ENCODE peak calls at places on chromosome X, in seven cellular contexts. One of them, this sample, is unnamed.
A peak's percentile ranks its signal among the peaks of the same experiment; 100 is the strongest.

GRCh38 chrX:141760761-141761160 is 62.2 kb upstream of the SPANXD start:
- DNase-seq in HCT116: no peak
- DNase-seq in IMR-90: peak; percentile 26
- DNase-seq in tibial nerve: no peak
- DNase-seq in A549: no peak
- DNase-seq in prostate gland: no peak
- DNase-seq in esophagus squamous epithelium: no peak
- DNase-seq in this sample: no peak

GRCh38 chrX:12139934-12140611 is 1.8 kb downstream of the FRMPD4 start:
- DNase-seq in A549: no peak
- DNase-seq in esophagus squamous epithelium: no peak
- DNase-seq in tibial nerve: no peak
- DNase-seq in IMR-90: peak; percentile 24
- DNase-seq in prostate gland: no peak
- DNase-seq in HCT116: no peak
- DNase-seq in this sample: no peak

GRCh38 chrX:133444952-133445831 is 29.9 kb upstream of the GPC4 start:
- DNase-seq in tibial nerve: no peak
- DNase-seq in esophagus squamous epithelium: no peak
- DNase-seq in A549: peak; percentile 10
- DNase-seq in IMR-90: no peak
- DNase-seq in prostate gland: no peak
- DNase-seq in HCT116: peak; percentile 31
- DNase-seq in this sample: no peak

GRCh38 chrX:15908891-15909290 is 54.3 kb upstream of the AP1S2 start:
- DNase-seq in A549: no peak
- DNase-seq in tibial nerve: no peak
- DNase-seq in HCT116: no peak
- DNase-seq in prostate gland: peak; percentile 6
- DNase-seq in esophagus squamous epithelium: no peak
- DNase-seq in IMR-90: no peak
- DNase-seq in this sample: no peak

GRCh38 chrX:152900937-152901445 is 3.1 kb downstream of the ZNF185 start:
- DNase-seq in IMR-90: no peak
- DNase-seq in A549: no peak
- DNase-seq in esophagus squamous epithelium: no peak
- DNase-seq in tibial nerve: no peak
- DNase-seq in HCT116: no peak
- DNase-seq in prostate gland: no peak
- DNase-seq in this sample: no peak

GRCh38 chrX:48945517-48946348 is 11.7 kb downstream of the OTUD5 start:
- DNase-seq in prostate gland: peak; percentile 19
- DNase-seq in esophagus squamous epithelium: no peak
- DNase-seq in HCT116: peak; percentile 6
- DNase-seq in tibial nerve: no peak
- DNase-seq in A549: peak; percentile 62
- DNase-seq in IMR-90: peak; percentile 51
- DNase-seq in this sample: peak; percentile 58

GRCh38 chrX:139903229-139903628 is 29.6 kb downstream of the ATP11C start:
- DNase-seq in tibial nerve: no peak
- DNase-seq in HCT116: no peak
- DNase-seq in esophagus squamous epithelium: no peak
- DNase-seq in A549: no peak
- DNase-seq in IMR-90: no peak
- DNase-seq in prostate gland: no peak
- DNase-seq in this sample: no peak

GRCh38 chrX:40893251-40893910 is 158.0 kb upstream of the MED14 start:
- DNase-seq in IMR-90: peak; percentile 4
- DNase-seq in prostate gland: no peak
- DNase-seq in esophagus squamous epithelium: no peak
- DNase-seq in A549: no peak
- DNase-seq in HCT116: no peak
- DNase-seq in tibial nerve: no peak
- DNase-seq in this sample: no peak

GRCh38 chrX:148270499-148270898 is 229.9 kb upstream of the AFF2 start:
- DNase-seq in prostate gland: no peak
- DNase-seq in A549: no peak
- DNase-seq in IMR-90: no peak
- DNase-seq in esophagus squamous epithelium: no peak
- DNase-seq in HCT116: no peak
- DNase-seq in tibial nerve: no peak
- DNase-seq in this sample: no peak

GRCh38 chrX:109966246-109966645 is 36.7 kb upstream of the TMEM164 start:
- DNase-seq in esophagus squamous epithelium: no peak
- DNase-seq in tibial nerve: no peak
- DNase-seq in IMR-90: no peak
- DNase-seq in HCT116: no peak
- DNase-seq in prostate gland: no peak
- DNase-seq in A549: no peak
- DNase-seq in this sample: no peak

GRCh38 chrX:109533005-109533404 is 3.6 kb upstream of the NXT2 start:
- DNase-seq in HCT116: no peak
- DNase-seq in tibial nerve: no peak
- DNase-seq in esophagus squamous epithelium: no peak
- DNase-seq in A549: no peak
- DNase-seq in IMR-90: no peak
- DNase-seq in prostate gland: no peak
- DNase-seq in this sample: no peak

GRCh38 chrX:123993326-123993725 is 31.8 kb downstream of the STAG2 start:
- DNase-seq in prostate gland: no peak
- DNase-seq in HCT116: no peak
- DNase-seq in A549: no peak
- DNase-seq in esophagus squamous epithelium: no peak
- DNase-seq in IMR-90: peak; percentile 81
- DNase-seq in tibial nerve: no peak
- DNase-seq in this sample: no peak

GRCh38 chrX:8179653-8180052 is 8.6 kb upstream of the VCX2 start:
- DNase-seq in IMR-90: no peak
- DNase-seq in esophagus squamous epithelium: no peak
- DNase-seq in A549: peak; percentile 1
- DNase-seq in prostate gland: no peak
- DNase-seq in tibial nerve: no peak
- DNase-seq in HCT116: no peak
- DNase-seq in this sample: no peak

GRCh38 chrX:51852096-51852495 is 41.3 kb upstream of the MAGED1 start:
- DNase-seq in esophagus squamous epithelium: no peak
- DNase-seq in tibial nerve: no peak
- DNase-seq in A549: no peak
- DNase-seq in IMR-90: no peak
- DNase-seq in prostate gland: no peak
- DNase-seq in HCT116: no peak
- DNase-seq in this sample: no peak

GRCh38 chrX:87063622-87064021 is 454.0 kb upstream of the KLHL4 start:
- DNase-seq in tibial nerve: no peak
- DNase-seq in esophagus squamous epithelium: no peak
- DNase-seq in A549: no peak
- DNase-seq in HCT116: no peak
- DNase-seq in IMR-90: no peak
- DNase-seq in prostate gland: no peak
- DNase-seq in this sample: no peak

DNA sequence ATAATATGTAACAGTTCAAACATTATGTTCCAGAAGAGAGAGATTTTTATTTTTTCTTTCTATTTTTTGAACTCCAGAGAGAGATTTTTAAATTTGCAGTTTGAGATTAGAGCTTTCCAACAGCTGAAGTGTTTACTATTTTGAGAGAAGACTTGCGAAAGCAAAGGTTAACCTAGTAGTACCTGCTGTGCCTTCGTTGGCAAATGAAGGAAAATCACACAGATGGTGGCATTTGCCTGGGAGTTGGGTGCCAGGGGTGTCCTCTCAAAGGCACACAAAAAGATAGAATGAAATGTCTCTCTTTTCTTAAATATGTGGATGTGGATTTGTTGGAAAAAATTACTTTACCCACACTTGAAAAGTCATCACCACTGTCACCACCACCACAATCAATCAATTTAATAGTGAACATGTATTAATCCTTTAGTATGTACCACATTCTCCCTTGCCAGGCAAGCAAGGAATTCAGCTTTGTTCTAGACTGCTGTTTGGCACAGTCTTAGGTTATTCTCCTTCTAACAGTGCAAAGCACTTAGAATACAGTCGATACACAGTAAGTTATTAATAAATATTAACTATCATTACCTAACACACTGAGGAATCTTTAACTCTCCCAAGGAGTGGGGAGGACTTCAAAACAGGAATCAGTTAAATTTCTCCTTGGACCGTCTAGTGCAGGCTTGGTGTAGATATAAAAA is 838.2 kb upstream of the FTHL17 start:
- DNase-seq in esophagus squamous epithelium: no peak
- DNase-seq in prostate gland: no peak
- DNase-seq in IMR-90: no peak
- DNase-seq in A549: no peak
- DNase-seq in HCT116: no peak
- DNase-seq in tibial nerve: no peak
- DNase-seq in this sample: no peak
- TF ChIP-seq CTCF in esophagus squamous epithelium: no peak
- TF ChIP-seq CTCF in prostate gland: no peak
- TF ChIP-seq CTCF in IMR-90: no peak
- TF ChIP-seq CTCF in A549: no peak
- TF ChIP-seq CTCF in HCT116: no peak
- TF ChIP-seq CTCF in tibial nerve: no peak
- TF ChIP-seq CTCF in this sample: no peak

DNA sequence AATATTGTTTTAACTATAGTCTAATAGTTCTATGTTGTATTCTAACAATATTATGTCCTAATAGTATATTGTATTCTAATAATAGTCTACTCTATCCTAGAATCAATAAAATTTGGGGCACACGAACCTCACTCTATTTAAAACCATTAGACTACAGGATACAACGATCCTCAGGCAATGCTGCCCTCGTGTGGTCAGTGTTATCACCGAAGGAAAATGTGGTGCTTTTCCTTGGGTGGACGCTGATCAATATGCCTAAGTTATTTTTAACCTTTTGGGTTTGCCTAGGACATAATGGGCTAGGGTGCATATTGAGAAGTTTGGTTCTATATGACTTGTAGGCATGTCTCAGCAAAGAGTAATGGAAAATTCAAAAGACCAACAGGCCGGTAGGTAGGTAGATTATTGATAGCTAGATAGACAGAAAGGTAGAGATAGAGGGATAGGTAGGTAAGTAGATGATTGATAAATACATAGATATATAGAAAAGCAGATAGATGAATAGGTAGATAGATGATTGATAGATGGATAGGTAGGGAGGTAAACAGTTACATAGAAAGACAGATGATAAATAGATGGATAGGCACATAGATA is 75.1 kb downstream of the PRKX start:
- DNase-seq in esophagus squamous epithelium: no peak
- DNase-seq in IMR-90: peak; percentile 48
- DNase-seq in prostate gland: peak; percentile 6
- DNase-seq in tibial nerve: peak; percentile 29
- DNase-seq in HCT116: peak; percentile 7
- DNase-seq in A549: peak; percentile 39
- DNase-seq in this sample: peak; percentile 53
- TF ChIP-seq POLR2A in esophagus squamous epithelium: no peak
- TF ChIP-seq POLR2A in IMR-90: no peak
- TF ChIP-seq POLR2A in prostate gland: no peak
- TF ChIP-seq POLR2A in tibial nerve: no peak
- TF ChIP-seq POLR2A in HCT116: no peak
- TF ChIP-seq POLR2A in A549: no peak
- TF ChIP-seq POLR2A in this sample: no peak

DNA sequence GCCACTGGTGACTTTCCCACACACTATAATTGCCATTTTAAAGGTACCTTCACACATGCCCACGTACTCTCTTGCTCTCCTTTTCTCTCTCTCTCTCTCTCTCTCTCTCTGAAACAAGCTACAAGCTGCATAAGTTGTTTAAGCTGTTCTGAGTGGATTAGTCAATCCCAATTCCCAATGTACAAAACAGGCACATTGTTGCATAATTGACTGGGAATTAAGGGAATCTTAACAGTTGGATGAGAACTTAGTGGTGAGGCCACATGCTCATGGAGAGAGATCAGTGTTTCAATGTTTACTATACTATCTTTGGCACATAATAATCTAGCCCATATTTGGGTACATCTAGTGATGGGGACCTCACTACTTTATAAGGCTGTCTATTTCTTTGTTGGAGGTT is 123.3 kb downstream of the ARHGEF9 start:
- DNase-seq in IMR-90: no peak
- DNase-seq in esophagus squamous epithelium: no peak
- DNase-seq in tibial nerve: no peak
- DNase-seq in A549: no peak
- DNase-seq in prostate gland: no peak
- DNase-seq in HCT116: no peak
- DNase-seq in this sample: no peak
- H3K27ac ChIP-seq in IMR-90: no peak overlapping the region
- H3K27ac ChIP-seq in esophagus squamous epithelium: no peak overlapping the region
- H3K27ac ChIP-seq in tibial nerve: no peak overlapping the region
- H3K27ac ChIP-seq in A549: no peak overlapping the region
- H3K27ac ChIP-seq in prostate gland: no peak overlapping the region
- H3K27ac ChIP-seq in HCT116: no peak overlapping the region
- H3K27ac ChIP-seq in this sample: no peak overlapping the region

GRCh38 chrX:2820131-2820771 is 8.5 kb upstream of the GYG2 start:
- DNase-seq in IMR-90: no peak
- DNase-seq in esophagus squamous epithelium: no peak
- DNase-seq in HCT116: no peak
- DNase-seq in prostate gland: no peak
- DNase-seq in A549: no peak
- DNase-seq in tibial nerve: no peak
- DNase-seq in this sample: no peak

GRCh38 chrX:2824886-2825285 is 3.8 kb upstream of the GYG2 start:
- DNase-seq in IMR-90: no peak
- DNase-seq in esophagus squamous epithelium: no peak
- DNase-seq in prostate gland: no peak
- DNase-seq in A549: no peak
- DNase-seq in HCT116: no peak
- DNase-seq in tibial nerve: no peak
- DNase-seq in this sample: no peak

GRCh38 chrX:2817036-2817435 is 11.7 kb upstream of the GYG2 start:
- DNase-seq in HCT116: no peak
- DNase-seq in A549: no peak
- DNase-seq in IMR-90: no peak
- DNase-seq in prostate gland: no peak
- DNase-seq in esophagus squamous epithelium: no peak
- DNase-seq in tibial nerve: no peak
- DNase-seq in this sample: no peak

GRCh38 chrX:2823795-2824386 is 4.8 kb upstream of the GYG2 start:
- DNase-seq in A549: no peak
- DNase-seq in tibial nerve: no peak
- DNase-seq in HCT116: no peak
- DNase-seq in prostate gland: peak; percentile 50
- DNase-seq in IMR-90: no peak
- DNase-seq in esophagus squamous epithelium: no peak
- DNase-seq in this sample: no peak

DNA sequence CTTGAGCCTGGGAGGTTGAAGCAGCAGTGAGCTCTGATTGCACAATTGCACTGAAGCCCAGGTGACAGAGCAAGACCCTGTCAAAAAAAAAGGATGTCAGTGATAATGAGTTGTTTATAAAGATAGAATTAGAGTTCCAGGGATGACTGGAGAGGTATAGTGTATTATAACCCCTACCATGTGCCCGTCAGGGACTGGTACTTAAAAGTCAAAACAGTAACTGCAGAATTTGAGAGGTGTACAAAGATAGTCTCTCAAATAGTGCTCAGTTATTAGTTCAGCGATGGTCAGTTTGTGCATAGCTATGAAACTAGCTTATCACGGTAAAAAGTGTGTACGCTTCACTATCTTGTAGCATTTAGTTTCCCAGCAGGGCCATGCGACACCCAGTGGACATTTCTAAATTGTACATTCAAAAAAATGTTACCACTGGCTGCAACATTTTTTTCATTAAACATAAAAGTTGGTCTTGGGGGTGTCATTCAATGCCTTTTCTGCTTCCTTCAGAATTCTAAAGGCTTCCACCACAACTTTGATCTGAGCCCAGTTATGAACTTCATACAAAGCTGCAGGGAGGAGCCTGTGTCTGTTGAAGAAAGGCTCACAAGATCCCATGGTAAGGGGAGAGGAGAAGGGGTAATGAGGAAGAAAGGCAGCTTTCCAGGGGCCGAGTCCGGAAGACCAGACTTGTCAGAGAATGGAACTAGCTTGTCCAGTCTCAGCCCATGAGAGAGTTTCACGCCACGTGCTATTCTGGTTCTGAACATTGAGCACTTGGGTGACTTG is 9.2 kb upstream of the GYG2 start:
- DNase-seq in A549: peak; percentile 67
- DNase-seq in esophagus squamous epithelium: no peak
- DNase-seq in HCT116: no peak
- DNase-seq in prostate gland: no peak
- DNase-seq in tibial nerve: no peak
- DNase-seq in IMR-90: peak; percentile 39
- DNase-seq in this sample: no peak
- TF ChIP-seq CTCF in A549: peak; percentile 69
- TF ChIP-seq CTCF in esophagus squamous epithelium: no peak
- TF ChIP-seq CTCF in HCT116: peak; percentile 46
- TF ChIP-seq CTCF in prostate gland: no peak
- TF ChIP-seq CTCF in tibial nerve: peak; percentile 5
- TF ChIP-seq CTCF in IMR-90: peak; percentile 62
- TF ChIP-seq CTCF in this sample: peak; percentile 23

This sample was measured in stomach.